ENCODE peak calls at places on chromosomes 7 and 10, in six cellular contexts. One of them, this sample, is unnamed. For H3K9me3 and H3K4me1, the result is how much of the 10 kb centered on the place peaks cover.

GRCh38 chr10:69976795-69977546 is 75.7 kb upstream of the MACROH2A2 start:
- DNase-seq in sigmoid colon: no peak
- DNase-seq in stomach: no peak
- DNase-seq in upper lobe of left lung: no peak
- DNase-seq in Peyer's patch: no peak
- DNase-seq in ovary: no peak
- DNase-seq in this sample: no peak

GRCh38 chr7:6886198-6886597 is 60.1 kb upstream of the CCZ1B start:
- DNase-seq in sigmoid colon: no peak
- DNase-seq in ovary: no peak
- DNase-seq in Peyer's patch: no peak
- DNase-seq in upper lobe of left lung: no peak
- DNase-seq in stomach: no peak
- DNase-seq in this sample: no peak

GRCh38 chr7:16130127-16131110 is 290.9 kb downstream of the CRPPA start:
- DNase-seq in Peyer's patch: no peak
- DNase-seq in upper lobe of left lung: no peak
- DNase-seq in sigmoid colon: no peak
- DNase-seq in stomach: no peak
- DNase-seq in ovary: no peak
- DNase-seq in this sample: no peak

GRCh38 chr10:56348101-56348500 is 13.0 kb downstream of the ZWINT start:
- DNase-seq in stomach: no peak
- DNase-seq in upper lobe of left lung: no peak
- DNase-seq in sigmoid colon: no peak
- DNase-seq in Peyer's patch: no peak
- DNase-seq in ovary: no peak
- DNase-seq in this sample: no peak

GRCh38 chr7:35652124-35652523 is 42.8 kb downstream of the HERPUD2 start:
- DNase-seq in sigmoid colon: no peak
- DNase-seq in stomach: no peak
- DNase-seq in ovary: no peak
- DNase-seq in Peyer's patch: no peak
- DNase-seq in upper lobe of left lung: no peak
- DNase-seq in this sample: no peak

GRCh38 chr10:110817614-110818013 is 54.1 kb upstream of the PDCD4 start:
- DNase-seq in stomach: no peak
- DNase-seq in ovary: no peak
- DNase-seq in sigmoid colon: peak
- DNase-seq in upper lobe of left lung: no peak
- DNase-seq in Peyer's patch: no peak
- DNase-seq in this sample: no peak

GRCh38 chr10:102230264-102230860 is 4.3 kb downstream of the ELOVL3 start:
- DNase-seq in sigmoid colon: no peak
- DNase-seq in upper lobe of left lung: peak
- DNase-seq in ovary: peak
- DNase-seq in stomach: peak
- DNase-seq in Peyer's patch: peak
- DNase-seq in this sample: no peak

GRCh38 chr7:35648367-35648766 is 46.6 kb downstream of the HERPUD2 start:
- DNase-seq in Peyer's patch: no peak
- DNase-seq in sigmoid colon: no peak
- DNase-seq in upper lobe of left lung: peak
- DNase-seq in ovary: no peak
- DNase-seq in stomach: no peak
- DNase-seq in this sample: no peak

GRCh38 chr10:94065344-94065743 is 71.6 kb downstream of the PLCE1 start:
- DNase-seq in sigmoid colon: no peak
- DNase-seq in stomach: no peak
- DNase-seq in ovary: no peak
- DNase-seq in Peyer's patch: no peak
- DNase-seq in upper lobe of left lung: no peak
- DNase-seq in this sample: no peak

GRCh38 chr10:74880041-74880440 is 53.6 kb downstream of the KAT6B start:
- DNase-seq in ovary: no peak
- DNase-seq in stomach: no peak
- DNase-seq in Peyer's patch: no peak
- DNase-seq in upper lobe of left lung: no peak
- DNase-seq in sigmoid colon: no peak
- DNase-seq in this sample: no peak

GRCh38 chr10:32005050-32005449 is 51.2 kb downstream of the KIF5B start:
- DNase-seq in stomach: peak
- DNase-seq in ovary: no peak
- DNase-seq in upper lobe of left lung: no peak
- DNase-seq in sigmoid colon: no peak
- DNase-seq in Peyer's patch: no peak
- DNase-seq in this sample: no peak

GRCh38 chr7:70714506-70715038 is 417.4 kb upstream of the GALNT17 start:
- DNase-seq in Peyer's patch: no peak
- DNase-seq in ovary: no peak
- DNase-seq in upper lobe of left lung: no peak
- DNase-seq in sigmoid colon: no peak
- DNase-seq in stomach: no peak
- DNase-seq in this sample: no peak

GRCh38 chr7:43856996-43857395 is 12.3 kb downstream of the MRPS24 start:
- DNase-seq in upper lobe of left lung: no peak
- DNase-seq in ovary: no peak
- DNase-seq in sigmoid colon: no peak
- DNase-seq in Peyer's patch: no peak
- DNase-seq in stomach: no peak
- DNase-seq in this sample: no peak

GRCh38 chr10:114288424-114289095 is 49.5 kb downstream of the VWA2 start:
- DNase-seq in upper lobe of left lung: no peak
- DNase-seq in sigmoid colon: peak
- DNase-seq in ovary: no peak
- DNase-seq in stomach: no peak
- DNase-seq in Peyer's patch: no peak
- DNase-seq in this sample: no peak

GRCh38 chr10:87095241-87095945 is 387 bp downstream of the SHLD2 start:
- DNase-seq in Peyer's patch: peak
- DNase-seq in upper lobe of left lung: peak
- DNase-seq in stomach: peak
- DNase-seq in sigmoid colon: peak
- DNase-seq in ovary: peak
- DNase-seq in this sample: peak

GRCh38 chr7:107186242-107186641 is 17.4 kb downstream of the HBP1 start:
- DNase-seq in Peyer's patch: no peak
- DNase-seq in sigmoid colon: no peak
- DNase-seq in upper lobe of left lung: no peak
- DNase-seq in ovary: no peak
- DNase-seq in stomach: no peak
- DNase-seq in this sample: no peak

GRCh38 chr7:135758531-135758932 is 9.9 kb upstream of the FAM180A start:
- DNase-seq in Peyer's patch: no peak
- DNase-seq in ovary: peak
- DNase-seq in stomach: no peak
- DNase-seq in upper lobe of left lung: no peak
- DNase-seq in sigmoid colon: no peak
- DNase-seq in this sample: no peak

GRCh38 chr7:46146454-46147255 is 225.6 kb upstream of the IGFBP3 start:
- DNase-seq in stomach: no peak
- DNase-seq in ovary: no peak
- DNase-seq in sigmoid colon: no peak
- DNase-seq in Peyer's patch: no peak
- DNase-seq in upper lobe of left lung: no peak
- DNase-seq in this sample: no peak

GRCh38 chr7:157854066-157854891 is 517.5 kb downstream of the DNAJB6 start:
- DNase-seq in ovary: no peak
- DNase-seq in upper lobe of left lung: peak
- DNase-seq in sigmoid colon: peak
- DNase-seq in Peyer's patch: no peak
- DNase-seq in stomach: peak
- DNase-seq in this sample: peak

GRCh38 chr7:157855016-157855415 is 518.2 kb downstream of the DNAJB6 start:
- DNase-seq in Peyer's patch: no peak
- DNase-seq in sigmoid colon: no peak
- DNase-seq in upper lobe of left lung: no peak
- DNase-seq in ovary: no peak
- DNase-seq in stomach: no peak
- DNase-seq in this sample: no peak

GRCh38 chr7:157853789-157854065 is 516.9 kb downstream of the DNAJB6 start:
- DNase-seq in upper lobe of left lung: no peak
- DNase-seq in stomach: no peak
- DNase-seq in ovary: no peak
- DNase-seq in sigmoid colon: no peak
- DNase-seq in Peyer's patch: no peak
- DNase-seq in this sample: no peak

GRCh38 chr7:157856873-157857577 is 520.2 kb downstream of the DNAJB6 start:
- DNase-seq in stomach: no peak
- DNase-seq in Peyer's patch: no peak
- DNase-seq in upper lobe of left lung: no peak
- DNase-seq in sigmoid colon: no peak
- DNase-seq in ovary: no peak
- DNase-seq in this sample: no peak

DNA sequence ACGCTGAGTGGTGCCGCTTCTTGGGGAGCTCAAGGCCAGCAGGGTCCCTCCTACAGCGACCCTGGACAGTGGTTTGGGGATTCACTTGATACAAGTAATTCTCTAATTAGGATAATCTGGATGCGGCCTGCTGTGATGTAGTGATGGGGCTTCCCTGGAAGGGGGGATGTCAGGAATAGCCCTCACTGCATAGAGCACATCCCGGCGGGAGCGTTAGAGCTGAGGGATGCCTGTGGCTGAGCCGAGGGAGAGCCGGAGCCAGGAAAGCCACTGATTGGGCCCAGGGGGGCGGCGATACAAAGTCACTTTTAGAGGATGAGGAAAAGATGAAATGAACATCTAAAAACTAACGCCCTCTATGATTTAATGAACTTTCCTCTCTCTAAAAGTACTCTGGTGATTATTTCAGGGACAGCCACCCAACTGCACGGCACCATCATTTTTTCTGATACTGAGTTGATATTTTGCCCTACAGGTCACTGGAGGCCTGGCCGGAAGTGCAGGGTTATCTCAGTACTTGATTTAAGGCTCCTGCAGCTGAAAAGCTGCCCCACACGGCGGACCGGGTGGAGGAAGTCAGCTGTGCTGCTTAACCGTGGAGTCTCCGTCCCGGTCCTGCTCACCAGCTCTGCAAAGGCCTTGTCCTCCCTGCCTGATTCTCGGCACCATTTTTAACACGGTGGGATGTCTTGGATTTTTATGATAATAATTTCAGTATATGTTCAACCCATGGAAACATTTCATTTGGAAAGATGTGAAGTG is 518.8 kb downstream of the DNAJB6 start:
- DNase-seq in Peyer's patch: peak
- DNase-seq in stomach: no peak
- DNase-seq in ovary: no peak
- DNase-seq in upper lobe of left lung: no peak
- DNase-seq in sigmoid colon: no peak
- DNase-seq in this sample: no peak
- H3K9me3 ChIP-seq in Peyer's patch: under half
- H3K9me3 ChIP-seq in stomach: under half
- H3K9me3 ChIP-seq in ovary: under half
- H3K9me3 ChIP-seq in upper lobe of left lung: under half
- H3K9me3 ChIP-seq in sigmoid colon: under half
- H3K9me3 ChIP-seq in this sample: under half

GRCh38 chr10:123704076-123704475 is 37.9 kb downstream of the GPR26 start:
- DNase-seq in ovary: no peak
- DNase-seq in upper lobe of left lung: no peak
- DNase-seq in sigmoid colon: no peak
- DNase-seq in stomach: no peak
- DNase-seq in Peyer's patch: no peak
- DNase-seq in this sample: no peak
- H3K4me1 ChIP-seq in ovary: under half
- H3K4me1 ChIP-seq in upper lobe of left lung: under half
- H3K4me1 ChIP-seq in sigmoid colon: under half
- H3K4me1 ChIP-seq in stomach: under half
- H3K4me1 ChIP-seq in Peyer's patch: under half
- H3K4me1 ChIP-seq in this sample: under half

GRCh38 chr7:64889686-64890162 is 13.3 kb upstream of the ZNF273 start:
- DNase-seq in upper lobe of left lung: no peak
- DNase-seq in Peyer's patch: no peak
- DNase-seq in stomach: no peak
- DNase-seq in sigmoid colon: no peak
- DNase-seq in ovary: no peak
- DNase-seq in this sample: no peak
- TF ChIP-seq POLR2A in upper lobe of left lung: no peak
- TF ChIP-seq POLR2A in Peyer's patch: no peak
- TF ChIP-seq POLR2A in stomach: no peak
- TF ChIP-seq POLR2A in sigmoid colon: no peak
- TF ChIP-seq POLR2A in ovary: no peak
- TF ChIP-seq POLR2A in this sample: no peak

GRCh38 chr7:1909476-1909875 is 239.4 kb downstream of the ELFN1 start:
- DNase-seq in stomach: no peak
- DNase-seq in ovary: no peak
- DNase-seq in upper lobe of left lung: no peak
- DNase-seq in sigmoid colon: no peak
- DNase-seq in Peyer's patch: no peak
- DNase-seq in this sample: no peak
- H3K9me3 ChIP-seq in stomach: under half
- H3K9me3 ChIP-seq in ovary: under half
- H3K9me3 ChIP-seq in upper lobe of left lung: under half
- H3K9me3 ChIP-seq in sigmoid colon: under half
- H3K9me3 ChIP-seq in Peyer's patch: under half
- H3K9me3 ChIP-seq in this sample: under half

DNA sequence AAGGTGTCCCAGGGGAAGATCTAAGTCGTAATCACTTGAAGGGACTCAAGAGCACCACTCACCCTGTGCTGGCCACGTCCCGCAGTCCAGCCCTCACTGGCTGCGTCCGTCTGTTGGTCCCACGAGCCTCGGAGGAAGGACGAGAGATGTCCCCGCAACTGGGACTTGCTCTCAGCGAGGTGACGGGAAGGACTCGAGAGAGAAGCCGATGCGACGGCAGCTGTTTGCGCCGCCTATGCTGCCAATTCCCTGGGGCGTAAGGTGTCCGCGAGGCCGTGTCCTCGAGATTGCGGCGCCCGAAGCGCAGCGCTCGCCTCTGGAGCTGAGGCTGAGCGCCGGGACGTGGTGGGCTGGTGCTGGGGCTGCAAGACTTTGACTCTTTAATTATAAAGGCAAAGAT is 100.6 kb upstream of the SEMA3E start:
- DNase-seq in Peyer's patch: no peak
- DNase-seq in upper lobe of left lung: no peak
- DNase-seq in ovary: no peak
- DNase-seq in stomach: no peak
- DNase-seq in sigmoid colon: no peak
- DNase-seq in this sample: no peak
- H3K4me1 ChIP-seq in Peyer's patch: under half
- H3K4me1 ChIP-seq in upper lobe of left lung: under half
- H3K4me1 ChIP-seq in ovary: under half
- H3K4me1 ChIP-seq in stomach: under half
- H3K4me1 ChIP-seq in sigmoid colon: under half
- H3K4me1 ChIP-seq in this sample: under half

GRCh38 chr10:132417957-132418441 is 21.0 kb downstream of the PWWP2B start:
- DNase-seq in sigmoid colon: no peak
- DNase-seq in upper lobe of left lung: peak
- DNase-seq in stomach: peak
- DNase-seq in Peyer's patch: no peak
- DNase-seq in ovary: no peak
- DNase-seq in this sample: no peak
- TF ChIP-seq POLR2A in sigmoid colon: no peak
- TF ChIP-seq POLR2A in upper lobe of left lung: no peak
- TF ChIP-seq POLR2A in stomach: no peak
- TF ChIP-seq POLR2A in Peyer's patch: no peak
- TF ChIP-seq POLR2A in ovary: no peak
- TF ChIP-seq POLR2A in this sample: no peak

This sample was measured in esophagus muscularis mucosa.